ENCODE peak calls at places on chromosomes 6 and 20, in five cellular contexts. U is B cell, T is heart left ventricle, O is prostate gland, B is A549. Y is an unnamed sample.
A peak's percentile ranks its signal among the peaks of the same experiment; 100 is the strongest.

GRCh38 chr6:157078326-157078725 is 245.0 kb downstream of the TMEM242 start:
- DNase-seq in U (no peak), T (no peak), O (no peak), B (no peak), Y (no peak)

GRCh38 chr6:155670655-155671054 is 215.0 kb upstream of the NOX3 start:
- DNase-seq in U (no peak), T (no peak), O (no peak), B (no peak), Y (no peak)

GRCh38 chr20:57415791-57416190 is 24.6 kb downstream of the RBM38 start:
- DNase-seq in U (no peak), T (no peak), O (no peak), B (no peak), Y (no peak)

GRCh38 chr20:36855241-36855657 is 20.7 kb upstream of the TLDC2 start:
- DNase-seq in U (no peak), T (no peak), O (no peak), B (no peak), Y (no peak)

GRCh38 chr20:57025666-57026065 is 240.8 kb downstream of the BMP7 start:
- DNase-seq in U (no peak), T (no peak), O (no peak), B (no peak), Y (no peak)

GRCh38 chr6:126805861-126806260 is 312.6 kb upstream of the RSPO3 start:
- DNase-seq in U (no peak), T (no peak), O (no peak), B (no peak), Y (no peak)

GRCh38 chr6:903746-904145 is 210.8 kb upstream of the EXOC2 start:
- DNase-seq in U (no peak), T (no peak), O (no peak), B (no peak), Y (no peak)

GRCh38 chr20:3896853-3897252 is 7.7 kb downstream of the PANK2 start:
- DNase-seq in U (no peak), T (no peak), O (no peak), B (no peak), Y (no peak)

GRCh38 chr6:11111769-11112437 is 378 bp upstream of the ERVFRD-1 start:
- DNase-seq in U (no peak), T (no peak), O (no peak), B (no peak), Y (peak; percentile 13)

GRCh38 chr6:43758617-43759050 is 11.4 kb upstream of the VEGFA start:
- DNase-seq in U (no peak), T (no peak), O (no peak), B (peak; percentile 27), Y (peak; percentile 71)

GRCh38 chr6:130681028-130681427 is 146.2 kb upstream of the SMLR1 start:
- DNase-seq in U (no peak), T (no peak), O (no peak), B (no peak), Y (no peak)

GRCh38 chr6:85168146-85168545 is 281.7 kb upstream of the NT5E start:
- DNase-seq in U (no peak), T (no peak), O (no peak), B (no peak), Y (no peak)

GRCh38 chr6:31531162-31531561 is 2.4 kb downstream of the MCCD1 start:
- DNase-seq in U (no peak), T (no peak), O (no peak), B (no peak), Y (no peak)

GRCh38 chr6:36302227-36302976 is 32.5 kb downstream of the PNPLA1 start:
- DNase-seq in U (peak; percentile 93), T (peak; percentile 85), O (peak; percentile 92), B (peak; percentile 64), Y (peak; percentile 94)

GRCh38 chr6:15313367-15313766 is 67.5 kb downstream of the JARID2 start:
- DNase-seq in U (no peak), T (peak; percentile 51), O (peak; percentile 15), B (no peak), Y (no peak)

GRCh38 chr20:25195962-25196700 is 619 bp downstream of the ENTPD6 start:
- DNase-seq in U (peak; percentile 46), T (peak; percentile 51), O (peak; percentile 65), B (peak; percentile 29), Y (peak; percentile 38)

GRCh38 chr20:49851234-49851755 is 38.7 kb downstream of the SLC9A8 start:
- DNase-seq in U (no peak), T (no peak), O (no peak), B (no peak), Y (no peak)

GRCh38 chr6:170459451-170459850 is 93.7 kb downstream of the PSMB1 start:
- DNase-seq in U (no peak), T (no peak), O (no peak), B (no peak), Y (no peak)

GRCh38 chr6:112029045-112029822 is 24.7 kb upstream of the CCN6 start:
- DNase-seq in U (peak; percentile 52), T (peak; percentile 56), O (no peak), B (peak; percentile 22), Y (peak; percentile 76)

GRCh38 chr20:62117658-62118057 is 4.6 kb upstream of the LSM14B start:
- DNase-seq in U (no peak), T (no peak), O (no peak), B (no peak), Y (no peak)

DNA sequence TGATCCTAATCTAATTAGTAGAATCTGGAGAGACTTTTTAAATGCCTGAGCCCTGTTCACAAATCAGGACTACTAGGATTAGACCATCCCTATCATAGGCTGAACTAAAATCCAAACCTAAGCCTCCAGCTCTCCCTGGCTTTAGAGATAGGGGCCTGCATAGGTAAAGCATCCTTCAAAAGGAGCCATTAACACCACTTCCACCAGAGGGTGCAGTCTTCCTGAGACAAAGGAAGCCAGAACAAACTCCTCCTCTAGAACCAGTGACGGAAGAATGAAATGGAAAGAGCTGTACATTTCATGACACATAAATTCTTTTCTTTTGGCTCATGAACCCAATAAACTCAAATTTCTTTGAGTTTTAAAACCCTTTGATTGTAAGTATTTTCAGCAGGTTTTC is 291.2 kb upstream of the ADGRB3 start:
- DNase-seq in U (no peak), T (no peak), O (no peak), B (peak; percentile 1), Y (peak; percentile 68)
- TF ChIP-seq CTCF in U (no peak), T (peak; percentile 16), O (no peak), B (no peak), Y (peak; percentile 68)

DNA sequence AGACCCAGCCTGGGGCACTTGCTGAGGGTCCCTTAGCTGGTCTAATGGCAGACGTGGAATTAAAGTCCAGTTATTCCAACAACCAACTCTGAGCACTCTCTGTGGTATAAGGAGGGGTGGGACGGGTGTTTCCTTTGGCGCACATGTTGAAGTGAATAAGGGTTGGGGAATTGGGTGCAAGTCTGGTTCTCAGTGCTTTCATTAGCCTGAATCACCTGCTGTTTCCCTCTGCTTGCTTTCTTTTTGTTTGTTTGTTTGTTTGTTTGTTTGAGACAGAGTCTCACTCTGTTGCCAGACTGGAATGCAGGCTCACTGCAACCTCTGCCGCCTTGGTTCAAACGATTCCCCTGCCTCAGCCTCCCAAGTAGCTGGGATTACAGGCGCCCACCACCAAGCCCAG is 110.1 kb downstream of the TNFAIP3 start:
- DNase-seq in U (no peak), T (no peak), O (no peak), B (no peak), Y (no peak)
- TF ChIP-seq CTCF in U (no peak), T (no peak), O (no peak), B (no peak), Y (no peak)

DNA sequence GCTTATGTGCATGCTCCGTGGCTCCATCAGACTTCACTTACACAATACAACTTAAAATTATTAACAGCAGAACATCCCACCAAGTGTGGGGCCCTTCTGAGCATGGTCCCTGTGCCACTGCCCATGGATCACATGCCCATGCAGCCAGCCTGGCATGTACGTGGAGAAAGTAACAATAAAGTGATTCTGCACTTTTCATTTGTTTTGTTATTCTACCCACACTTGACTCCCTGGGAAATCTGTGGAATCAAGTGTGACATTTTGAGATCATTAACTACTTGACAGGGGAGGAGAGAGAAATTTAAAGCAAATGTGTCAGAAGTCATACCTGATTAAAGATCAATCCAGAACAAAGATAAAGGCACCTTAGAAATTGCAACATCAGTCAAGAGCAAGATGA is 112.0 kb downstream of the ISM1 start:
- DNase-seq in U (no peak), T (no peak), O (no peak), B (no peak), Y (no peak)
- TF ChIP-seq CTCF in U (no peak), T (no peak), O (no peak), B (no peak), Y (no peak)

DNA sequence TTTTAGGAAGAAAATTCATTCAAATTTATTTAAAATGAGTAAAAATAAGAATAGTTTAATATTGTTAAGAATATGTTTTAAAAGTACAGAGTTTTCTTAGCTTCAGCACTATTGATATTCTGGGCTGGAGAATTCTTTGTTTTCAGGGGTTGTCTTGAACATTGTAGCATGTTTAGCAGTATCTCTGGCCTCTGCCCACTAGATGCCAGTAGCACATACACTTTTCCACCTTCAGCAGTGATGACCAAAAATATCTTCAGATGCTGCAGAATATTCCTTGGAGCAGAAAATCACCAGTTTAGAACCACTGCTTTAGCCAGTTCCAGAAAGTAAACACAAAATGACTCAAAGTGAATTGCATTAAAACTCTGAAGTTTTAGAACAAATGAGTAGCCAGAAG is 19.4 kb upstream of the SDHAF4 start:
- DNase-seq in U (no peak), T (no peak), O (no peak), B (no peak), Y (no peak)
- TF ChIP-seq CTCF in U (no peak), T (peak; percentile 49), O (no peak), B (peak; percentile 33), Y (no peak)

GRCh38 chr20:41154436-41155176 is 17.3 kb downstream of the PLCG1 start:
- DNase-seq in U (no peak), T (no peak), O (no peak), B (no peak), Y (no peak)
- TF ChIP-seq CTCF in U (no peak), T (peak; percentile 25), O (no peak), B (no peak), Y (no peak)